ENCODE peak calls at places on chromosome 21, in seven cellular contexts. T, K, A, C, R, O and P are unnamed samples.
A peak's percentile ranks its signal among the peaks of the same experiment; 100 is the strongest.

GRCh38 chr21:34625194-34625593 is 10.3 kb upstream of the RCAN1 start:
- DNase-seq in T (no peak), K (no peak), A (no peak), C (no peak), R (no peak), O (no peak), P (no peak)

GRCh38 chr21:44778499-44778911 is 23.1 kb downstream of the UBE2G2 start:
- DNase-seq in T (no peak), K (no peak), A (no peak), C (no peak), R (no peak), O (no peak), P (no peak)

GRCh38 chr21:14762734-14763694 is 216.9 kb upstream of the SAMSN1 start:
- DNase-seq in T (no peak), K (no peak), A (no peak), C (no peak), R (peak; percentile 8), O (no peak), P (no peak)

GRCh38 chr21:43023175-43023574 is 48.8 kb downstream of the PKNOX1 start:
- DNase-seq in T (no peak), K (no peak), A (no peak), C (no peak), R (no peak), O (no peak), P (no peak)

GRCh38 chr21:44285547-44285992 is at the start of gene AIRE:
- DNase-seq in T (peak; percentile 78), K (no peak), A (no peak), C (no peak), R (no peak), O (no peak), P (no peak)

GRCh38 chr21:26267389-26267788 is 96.8 kb upstream of the APP start:
- DNase-seq in T (no peak), K (no peak), A (no peak), C (no peak), R (no peak), O (no peak), P (no peak)

GRCh38 chr21:42595281-42596187 is 57.9 kb upstream of the PDE9A start:
- DNase-seq in T (no peak), K (no peak), A (no peak), C (no peak), R (no peak), O (no peak), P (peak; percentile 40)

GRCh38 chr21:26140185-26140584 is 30.4 kb downstream of the APP start:
- DNase-seq in T (no peak), K (no peak), A (no peak), C (no peak), R (peak; percentile 98), O (no peak), P (no peak)

GRCh38 chr21:27045281-27045985 is 78.5 kb upstream of the ADAMTS5 start:
- DNase-seq in T (no peak), K (no peak), A (no peak), C (no peak), R (no peak), O (no peak), P (no peak)

GRCh38 chr21:40717008-40717407 is 129.9 kb downstream of the DSCAM start:
- DNase-seq in T (no peak), K (no peak), A (no peak), C (no peak), R (no peak), O (no peak), P (no peak)

GRCh38 chr21:29372063-29372802 is 73.5 kb downstream of the BACH1 start:
- DNase-seq in T (peak; percentile 76), K (peak; percentile 25), A (peak; percentile 53), C (peak; percentile 65), R (peak; percentile 75), O (no peak), P (peak; percentile 49)

GRCh38 chr21:36156339-36156814 is 247 bp upstream of the DOP1B start:
- DNase-seq in T (peak; percentile 100), K (peak; percentile 99), A (peak; percentile 100), C (peak; percentile 100), R (peak; percentile 100), O (peak; percentile 100), P (peak; percentile 100)

GRCh38 chr21:42850866-42851391 is 28.4 kb downstream of the WDR4 start:
- DNase-seq in T (peak; percentile 92), K (no peak), A (no peak), C (no peak), R (no peak), O (no peak), P (no peak)

GRCh38 chr21:25772680-25773079 is 37.9 kb downstream of the GABPA start:
- DNase-seq in T (no peak), K (no peak), A (no peak), C (no peak), R (peak; percentile 66), O (no peak), P (no peak)

GRCh38 chr21:17738171-17738953 is 80.8 kb downstream of the C21orf91 start:
- DNase-seq in T (peak; percentile 42), K (peak; percentile 9), A (no peak), C (no peak), R (peak; percentile 9), O (no peak), P (no peak)

GRCh38 chr21:35506352-35506751 is 457.2 kb upstream of the RUNX1 start:
- DNase-seq in T (no peak), K (no peak), A (no peak), C (no peak), R (peak; percentile 60), O (no peak), P (no peak)

GRCh38 chr21:46206163-46207005 is 22.1 kb upstream of the SPATC1L start:
- DNase-seq in T (no peak), K (no peak), A (no peak), C (no peak), R (no peak), O (peak; percentile 35), P (no peak)
- H3K36me3 ChIP-seq in T (peaks cover 48% of the 10 kb centered on the region), K (peaks cover 11% of the 10 kb centered on the region), A (peaks cover 88% of the 10 kb centered on the region), C (peaks cover 64% of the 10 kb centered on the region), R (peaks cover 14% of the 10 kb centered on the region), O (peaks cover 89% of the 10 kb centered on the region), P (peaks cover 10% of the 10 kb centered on the region)

DNA sequence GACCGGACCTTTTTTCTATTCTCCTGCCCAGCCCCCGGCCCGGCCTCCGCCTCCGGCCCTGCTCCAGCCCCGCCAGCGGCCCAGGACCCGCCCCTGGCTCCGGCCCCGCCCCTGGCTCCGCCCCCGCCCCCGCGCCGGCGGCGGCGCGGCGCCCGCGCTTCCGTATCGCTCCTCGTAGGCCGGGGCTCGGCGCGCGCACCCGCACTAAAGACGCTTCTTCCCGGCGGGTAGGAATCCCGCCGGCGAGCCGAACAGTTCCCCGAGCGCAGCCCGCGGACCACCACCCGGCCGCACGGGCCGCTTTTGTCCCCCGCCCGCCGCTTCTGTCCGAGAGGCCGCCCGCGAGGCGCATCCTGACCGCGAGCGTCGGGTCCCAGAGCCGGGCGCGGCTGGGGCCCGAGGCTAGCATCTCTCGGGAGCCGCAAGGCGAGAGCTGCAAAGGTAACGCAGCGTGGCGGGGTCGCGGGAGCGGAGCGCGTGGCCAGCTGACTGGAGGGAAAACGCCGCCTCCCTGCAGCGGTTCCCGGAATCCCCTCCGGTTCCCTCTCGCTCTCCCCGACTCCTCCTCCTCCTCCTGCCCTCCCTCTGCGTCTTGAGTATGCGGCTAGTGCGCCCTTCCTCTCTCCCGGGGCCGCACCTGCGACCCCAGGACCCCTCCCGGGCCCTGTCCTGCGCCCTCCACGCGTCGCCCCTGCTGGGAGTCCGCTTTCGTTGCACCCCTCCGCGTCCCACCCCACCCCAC is at the start of gene IFNAR2:
- DNase-seq in T (peak; percentile 94), K (peak; percentile 71), A (peak; percentile 76), C (peak; percentile 74), R (peak; percentile 62), O (peak; percentile 87), P (peak; percentile 85)
- TF ChIP-seq CTCF in T (no peak), K (no peak), A (no peak), C (no peak), R (no peak), O (no peak), P (no peak)

GRCh38 chr21:46538262-46538661 is 66.6 kb downstream of the S100B start:
- DNase-seq in T (no peak), K (no peak), A (no peak), C (no peak), R (no peak), O (no peak), P (no peak)

GRCh38 chr21:46542588-46543092 is 62.2 kb downstream of the S100B start:
- DNase-seq in T (no peak), K (no peak), A (no peak), C (no peak), R (no peak), O (no peak), P (no peak)

GRCh38 chr21:46537026-46537425 is 67.9 kb downstream of the S100B start:
- DNase-seq in T (no peak), K (no peak), A (no peak), C (no peak), R (no peak), O (no peak), P (no peak)

GRCh38 chr21:46540087-46540710 is 64.7 kb downstream of the S100B start:
- DNase-seq in T (no peak), K (no peak), A (peak; percentile 55), C (no peak), R (no peak), O (no peak), P (no peak)

DNA sequence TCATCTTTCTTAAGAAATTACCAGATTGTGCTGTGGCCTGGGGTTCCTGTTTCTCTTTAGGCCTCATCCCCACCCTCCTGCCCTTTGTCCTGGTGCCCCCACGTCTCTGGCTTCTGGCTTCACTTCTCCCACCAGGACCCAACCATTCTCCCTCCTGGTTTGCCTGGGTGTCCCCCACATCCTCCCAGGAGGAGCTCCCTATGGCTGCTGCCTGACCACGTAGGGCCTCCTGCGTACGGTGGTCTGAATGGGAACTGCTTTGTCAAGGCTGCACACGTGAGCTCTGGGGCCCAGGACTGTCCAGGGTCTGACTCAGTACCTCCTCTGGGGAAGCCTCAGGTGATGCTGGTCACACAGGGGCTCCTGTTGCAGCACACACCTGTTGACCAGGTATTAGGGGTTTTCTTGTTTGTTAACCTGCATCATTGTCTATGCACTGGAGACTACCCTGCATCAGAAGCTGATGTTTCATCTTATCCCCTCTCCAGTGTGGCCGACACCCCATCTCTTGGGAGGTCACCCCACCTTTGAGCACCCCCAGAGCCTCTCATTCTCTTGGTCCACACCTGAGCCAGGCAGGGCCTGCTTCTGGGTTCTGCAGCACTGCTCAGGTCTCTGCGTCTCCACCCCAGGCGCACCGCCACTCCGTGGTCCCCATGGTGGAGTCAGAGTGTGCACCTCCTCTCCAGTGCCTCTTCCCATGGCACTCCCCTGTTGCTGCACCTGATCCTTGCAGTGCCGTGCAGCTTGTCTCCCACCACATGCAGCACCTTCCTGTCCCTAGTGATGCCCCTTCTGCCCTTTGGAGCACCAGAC is 65.8 kb downstream of the S100B start:
- DNase-seq in T (no peak), K (no peak), A (no peak), C (no peak), R (no peak), O (no peak), P (no peak)
- H3K36me3 ChIP-seq in T (peaks cover 69% of the 10 kb centered on the region), K (peaks cover 37% of the 10 kb centered on the region), A (peaks cover 83% of the 10 kb centered on the region), C (peaks cover 56% of the 10 kb centered on the region), R (peaks cover 2% of the 10 kb centered on the region), O (peaks cover 95% of the 10 kb centered on the region), P (peaks cover 21% of the 10 kb centered on the region)

DNA sequence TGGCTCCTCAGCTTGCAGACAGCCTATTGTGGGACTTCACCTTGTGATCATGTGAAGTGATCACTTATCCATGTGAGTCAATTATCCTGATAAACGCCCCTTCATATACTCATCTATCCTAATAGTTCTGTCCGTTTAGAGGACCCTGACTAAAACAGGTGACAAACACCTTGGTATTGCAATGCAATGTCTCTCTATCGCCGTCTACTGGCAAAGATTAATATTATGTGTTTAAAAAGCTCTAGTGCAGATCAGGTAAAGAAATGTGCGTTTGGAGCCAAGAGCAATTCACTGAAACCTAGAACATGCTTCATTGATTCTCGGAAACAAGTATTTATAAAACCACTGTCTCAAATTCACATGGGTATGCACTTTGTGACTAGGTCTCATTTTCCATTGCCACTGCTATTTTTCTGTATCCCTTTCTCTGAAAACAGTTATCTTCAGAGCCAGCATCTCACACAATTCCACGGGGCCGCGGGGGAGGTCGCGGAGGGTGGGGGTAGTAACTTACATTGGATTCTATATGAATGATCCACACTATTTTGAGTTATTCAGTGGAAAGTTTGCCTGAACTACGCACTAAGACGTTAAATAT is 554.6 kb upstream of the NCAM2 start:
- DNase-seq in T (peak; percentile 47), K (no peak), A (no peak), C (no peak), R (no peak), O (no peak), P (no peak)
- TF ChIP-seq CTCF in T (peak; percentile 91), K (peak; percentile 39), A (no peak), C (no peak), R (no peak), O (peak; percentile 36), P (no peak)